ENCODE peak calls at places on chromosomes 7 and 10, in six cellular contexts. T is aorta, S is IMR-90, F is fibroblast of mammary gland, O is WERI-Rb-1, L is cardiac fibroblast. Z is an unnamed sample.
A peak's percentile ranks its signal among the peaks of the same experiment; 100 is the strongest.

GRCh38 chr10:71981024-71981867 is 17.1 kb downstream of the CHST3 start:
- DNase-seq in O (no peak), L (peak; percentile 61), T (peak; percentile 65), S (no peak), F (peak; percentile 39), Z (peak; percentile 48)

GRCh38 chr7:155192961-155193640 is 104.6 kb upstream of the INSIG1 start:
- DNase-seq in O (no peak), F (no peak), S (no peak), L (no peak), T (no peak), Z (no peak)

GRCh38 chr7:37480642-37481041 is 32.0 kb upstream of the ELMO1 start:
- DNase-seq in T (no peak), S (no peak), F (no peak), O (no peak), L (peak; percentile 1), Z (no peak)

GRCh38 chr10:97319671-97320479 is 804 bp downstream of the FRAT1 start:
- DNase-seq in T (peak; percentile 85), S (no peak), O (peak; percentile 61), L (no peak), F (peak; percentile 14), Z (peak; percentile 49)

GRCh38 chr10:17113346-17113745 is 16.3 kb downstream of the CUBN start:
- DNase-seq in S (no peak), O (no peak), L (no peak), T (no peak), F (peak; percentile 11), Z (no peak)

GRCh38 chr7:30973791-30974604 is 10.2 kb downstream of the GHRHR start:
- DNase-seq in T (peak; percentile 42), S (no peak), O (no peak), F (no peak), L (no peak), Z (no peak)

GRCh38 chr10:17644485-17644964 is 574 bp downstream of the STAM start:
- DNase-seq in T (no peak), F (peak; percentile 49), L (peak; percentile 46), S (peak; percentile 30), O (peak; percentile 53), Z (no peak)

GRCh38 chr7:70695804-70696104 is 436.2 kb upstream of the GALNT17 start:
- DNase-seq in L (no peak), O (no peak), F (no peak), S (no peak), T (no peak), Z (no peak)

GRCh38 chr7:11831383-11831726 is 643 bp downstream of the THSD7A start:
- DNase-seq in O (no peak), T (no peak), S (no peak), L (peak; percentile 51), F (peak; percentile 2), Z (no peak)

GRCh38 chr10:32865170-32865569 is 92.9 kb downstream of the ITGB1 start:
- DNase-seq in T (no peak), L (no peak), S (no peak), O (no peak), F (no peak), Z (no peak)

GRCh38 chr10:71068811-71069411 is 143.5 kb upstream of the UNC5B start:
- DNase-seq in O (peak; percentile 73), T (peak; percentile 90), L (peak; percentile 34), F (peak; percentile 28), S (peak; percentile 2), Z (peak; percentile 98)

GRCh38 chr10:45592926-45593325 is 79.6 kb downstream of the ZFAND4 start:
- DNase-seq in T (no peak), L (no peak), O (no peak), S (no peak), F (no peak), Z (no peak)

GRCh38 chr7:148337566-148337965 is 253.0 kb upstream of the C7orf33 start:
- DNase-seq in S (no peak), L (no peak), T (no peak), O (no peak), F (no peak), Z (no peak)

GRCh38 chr7:17058568-17058967 is 176.8 kb upstream of the AGR3 start:
- DNase-seq in S (peak; percentile 55), F (peak; percentile 58), T (no peak), O (no peak), L (peak; percentile 49), Z (no peak)

GRCh38 chr7:101942603-101943210 is 125.3 kb downstream of the CUX1 start:
- DNase-seq in F (no peak), T (peak; percentile 51), O (no peak), S (no peak), L (no peak), Z (no peak)

DNA sequence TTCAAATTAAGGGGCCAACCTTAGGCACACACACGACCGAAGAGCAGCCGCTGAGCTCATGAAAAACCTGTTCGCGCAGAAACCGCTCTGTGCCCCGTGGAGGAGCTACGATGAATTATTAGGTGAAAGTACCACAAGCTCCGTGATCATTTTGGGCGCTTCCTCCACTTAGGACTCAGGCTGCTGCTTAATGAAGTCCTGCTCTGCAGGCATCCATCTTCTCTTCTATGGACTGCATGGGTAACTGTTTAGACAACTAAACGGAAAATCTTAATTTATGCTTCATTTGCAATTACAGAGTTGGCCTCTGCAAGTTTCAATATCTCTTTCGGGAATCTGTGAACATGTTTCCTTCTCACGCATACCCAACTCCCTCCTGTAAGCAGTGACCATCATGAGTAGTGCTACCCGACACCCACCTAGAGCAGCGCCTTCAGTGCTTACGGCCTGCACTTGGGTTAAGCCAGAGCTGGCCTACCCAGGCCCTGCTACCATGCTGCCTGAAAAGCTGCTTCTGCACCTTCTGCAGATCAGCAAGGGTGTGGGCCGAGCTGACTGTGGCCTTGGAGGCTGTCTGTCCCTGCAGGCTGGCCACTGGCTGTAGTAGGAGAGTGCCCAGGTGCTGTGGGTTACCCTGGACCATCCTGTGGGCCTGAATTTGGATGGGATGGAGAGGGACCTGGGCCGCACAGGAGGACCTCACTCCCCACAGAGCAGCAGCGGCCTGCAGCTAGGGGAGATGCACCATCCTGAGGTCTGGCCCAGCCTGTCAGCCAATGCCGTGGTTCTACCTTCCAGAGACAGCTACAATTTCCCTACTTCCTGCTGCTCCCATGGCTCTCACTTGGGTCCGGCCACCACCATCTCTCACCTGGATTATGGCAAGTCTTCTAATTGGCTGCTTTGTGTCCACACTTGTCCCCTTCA is 36.0 kb downstream of the GNA12 start:
- DNase-seq in S (peak; percentile 68), T (no peak), L (no peak), O (no peak), F (peak; percentile 55), Z (no peak)
- H3K4me3 ChIP-seq in S (no peak overlapping the region), T (no peak overlapping the region), L (no peak overlapping the region), O (no peak overlapping the region), F (no peak overlapping the region), Z (no peak overlapping the region)

DNA sequence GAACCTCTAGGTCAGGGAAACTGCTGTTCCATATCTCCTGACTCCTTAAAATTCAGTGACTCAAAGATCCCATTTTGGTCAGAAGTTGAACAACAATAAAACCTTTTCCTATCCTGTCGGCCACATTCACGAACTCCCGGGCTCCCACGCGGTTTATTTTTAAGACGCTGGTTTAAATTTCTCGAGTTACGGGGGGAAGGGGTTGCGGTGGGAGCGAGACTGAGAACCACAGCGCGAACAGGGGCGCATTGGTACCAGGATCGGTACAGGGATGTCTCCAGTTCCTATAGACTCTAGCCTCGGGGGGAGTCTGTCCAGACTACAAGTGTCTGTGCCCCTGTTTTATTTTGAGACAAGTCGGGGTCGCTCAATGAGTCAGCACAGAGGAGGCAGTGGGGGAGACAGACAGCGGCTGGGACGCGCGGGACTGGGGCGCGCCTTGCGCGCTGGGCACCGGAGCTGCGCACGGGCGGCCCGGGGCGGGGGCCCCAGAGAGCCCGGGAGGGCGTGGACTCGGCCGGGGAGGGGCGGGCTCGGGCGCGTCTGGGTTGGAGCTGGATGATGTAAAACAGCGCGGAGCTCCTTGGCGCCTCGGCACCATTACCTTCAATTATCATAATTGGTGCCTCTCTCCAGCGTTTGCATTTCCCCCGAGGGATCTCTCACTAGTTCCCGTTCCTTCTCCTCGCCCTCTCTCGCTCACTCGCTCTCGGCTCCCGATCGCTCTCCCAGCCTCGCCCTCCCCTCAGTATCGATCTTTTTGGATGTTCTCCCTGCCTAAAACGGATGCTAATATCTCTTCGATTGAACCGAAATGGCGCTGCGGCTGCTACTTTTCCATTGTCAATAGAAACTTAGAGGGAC is 8.7 kb upstream of the BAMBI start:
- DNase-seq in L (peak; percentile 59), F (no peak), O (peak; percentile 42), S (no peak), T (peak; percentile 91), Z (peak; percentile 73)
- H3K4me3 ChIP-seq in L (peak overlapping the region; percentile 51), F (peak overlapping the region; percentile 37), O (peak overlapping the region; percentile 48), S (peak overlapping the region; percentile 46), T (peak overlapping the region; percentile 49), Z (peak overlapping the region; percentile 54)

GRCh38 chr10:120490288-120490687 is 33.3 kb downstream of the PLPP4 start:
- DNase-seq in T (no peak), O (no peak), F (no peak), S (no peak), L (no peak), Z (no peak)
- H3K4me3 ChIP-seq in T (no peak overlapping the region), O (no peak overlapping the region), F (no peak overlapping the region), S (no peak overlapping the region), L (no peak overlapping the region), Z (no peak overlapping the region)

GRCh38 chr10:79483299-79483698 is 29.0 kb upstream of the EIF5AL1 start:
- DNase-seq in F (peak; percentile 48), S (no peak), T (no peak), L (no peak), O (no peak), Z (no peak)
- H3K4me3 ChIP-seq in F (no peak overlapping the region), S (no peak overlapping the region), T (no peak overlapping the region), L (no peak overlapping the region), O (no peak overlapping the region), Z (no peak overlapping the region)

GRCh38 chr7:27142562-27143021 is 889 bp downstream of the HOXA5 start:
- DNase-seq in F (no peak), L (no peak), T (no peak), S (no peak), O (no peak), Z (no peak)
- H3K4me3 ChIP-seq in F (peak overlapping the region; percentile 75), L (peak overlapping the region; percentile 21), T (peak overlapping the region; percentile 37), S (peak overlapping the region; percentile 93), O (peak overlapping the region; percentile 56), Z (no peak overlapping the region)

GRCh38 chr7:25132430-25132829 is 7.4 kb upstream of the CYCS start:
- DNase-seq in O (no peak), F (no peak), L (no peak), T (no peak), S (no peak), Z (no peak)
- H3K4me3 ChIP-seq in O (no peak overlapping the region), F (no peak overlapping the region), L (no peak overlapping the region), T (no peak overlapping the region), S (no peak overlapping the region), Z (no peak overlapping the region)

DNA sequence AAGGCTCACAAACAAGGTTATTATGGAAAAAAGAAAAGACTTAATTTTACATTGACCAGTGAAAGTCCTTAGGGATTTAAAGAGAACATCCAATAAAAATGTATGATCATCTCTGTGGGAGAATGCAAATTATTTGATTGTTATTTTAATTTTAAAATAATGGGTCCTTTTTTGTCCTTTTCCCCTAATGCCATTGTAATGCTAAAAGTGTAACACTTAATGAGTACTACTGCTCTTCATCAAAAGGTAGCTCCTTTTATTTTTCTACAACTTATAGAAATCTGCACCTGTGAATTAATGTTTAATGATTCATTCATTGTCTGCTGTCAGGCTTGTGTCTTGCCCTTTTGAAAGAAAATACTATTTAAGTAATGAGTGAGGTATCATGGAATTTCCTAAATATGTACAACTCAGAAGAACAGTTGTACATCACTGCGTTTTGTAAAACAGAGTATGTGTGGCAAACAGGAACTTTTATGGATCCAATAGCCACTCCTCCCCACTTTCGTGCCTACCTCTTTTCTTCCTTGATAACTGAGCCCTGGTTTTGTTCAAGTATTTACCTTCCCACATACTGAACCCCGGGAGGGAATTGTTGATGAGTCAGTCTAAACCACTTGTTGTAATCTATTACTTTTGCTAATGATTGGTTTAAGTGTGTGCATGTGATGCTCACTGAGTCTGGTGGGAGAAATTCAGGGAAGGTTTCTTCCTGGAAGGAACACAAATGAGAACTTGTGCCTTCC is 19.9 kb upstream of the TRUB1 start:
- DNase-seq in L (no peak), S (peak; percentile 37), T (no peak), O (no peak), F (peak; percentile 47), Z (no peak)
- H3K4me3 ChIP-seq in L (no peak overlapping the region), S (no peak overlapping the region), T (no peak overlapping the region), O (no peak overlapping the region), F (no peak overlapping the region), Z (no peak overlapping the region)

Z was measured in MG63.